ENCODE peak calls at places on chromosomes 1 and 21, in eight cellular contexts. T is mucosa of descending colon, I is pancreas, K is fibroblast of lung, W is kidney, F is SK-N-SH, M is GM12865, P is GM06990. N is an unnamed sample.

GRCh38 chr1:240362826-240363225 is 249.1 kb downstream of the GREM2 start:
- DNase-seq in M (no peak), T (no peak), F (no peak), K (peak; percentile 14), W (no peak), P (no peak), I (no peak), N (no peak)

GRCh38 chr1:78375996-78376395 is 114.8 kb upstream of the PTGFR start:
- DNase-seq in M (peak; percentile 23), P (no peak), T (no peak), W (no peak), F (no peak), K (peak; percentile 21), I (no peak), N (peak; percentile 38)

GRCh38 chr21:32007461-32007860 is 134.6 kb downstream of the HUNK start:
- DNase-seq in W (no peak), F (no peak), P (no peak), M (no peak), T (no peak), I (no peak), K (no peak), N (no peak)

GRCh38 chr1:8510041-8510823 is 192.3 kb downstream of the SLC45A1 start:
- DNase-seq in K (peak; percentile 82), T (peak; percentile 19), W (no peak), M (no peak), I (no peak), P (no peak), F (no peak), N (peak; percentile 81)

GRCh38 chr1:58754683-58755467 is 29.0 kb downstream of the JUN start:
- DNase-seq in F (no peak), P (no peak), I (no peak), M (no peak), T (no peak), W (no peak), K (no peak), N (no peak)

GRCh38 chr1:37998913-37999433 is 6.3 kb downstream of the FHL3 start:
- DNase-seq in W (peak; percentile 73), P (no peak), M (no peak), T (no peak), K (no peak), F (no peak), I (peak; percentile 21), N (no peak)

GRCh38 chr1:71019248-71019647 is 28.4 kb downstream of the PTGER3 start:
- DNase-seq in W (no peak), I (no peak), T (no peak), K (no peak), F (peak; percentile 68), M (no peak), P (no peak), N (no peak)

GRCh38 chr1:51902456-51902855 is 23.9 kb upstream of the NRDC start:
- DNase-seq in K (no peak), M (no peak), P (no peak), F (no peak), T (no peak), W (no peak), I (no peak), N (no peak)

GRCh38 chr1:61119085-61119484 is 36.7 kb downstream of the NFIA start:
- DNase-seq in W (no peak), I (no peak), T (no peak), K (no peak), M (no peak), P (no peak), F (no peak), N (no peak)

GRCh38 chr1:206002160-206002559 is 1.0 kb downstream of the RAB7B start:
- DNase-seq in F (no peak), T (no peak), P (no peak), I (peak; percentile 11), M (no peak), W (no peak), K (no peak), N (no peak)

GRCh38 chr1:238187575-238187949 is 296.8 kb upstream of the ZP4 start:
- DNase-seq in F (no peak), T (no peak), K (no peak), P (peak; percentile 6), W (no peak), M (no peak), I (no peak), N (no peak)

GRCh38 chr1:230621290-230622022 is 20.8 kb upstream of the COG2 start:
- DNase-seq in F (no peak), I (no peak), K (no peak), W (no peak), M (no peak), T (no peak), P (no peak), N (no peak)

GRCh38 chr1:10795305-10796021 is 983 bp downstream of the CASZ1 start:
- DNase-seq in F (peak; percentile 59), M (no peak), W (no peak), P (no peak), T (peak; percentile 53), K (no peak), I (no peak), N (no peak)

GRCh38 chr1:210571356-210572334 is 242.9 kb downstream of the HHAT start:
- DNase-seq in K (no peak), I (no peak), T (no peak), M (no peak), F (peak; percentile 36), P (no peak), W (no peak), N (no peak)

GRCh38 chr1:2349821-2350220 is 41.5 kb downstream of the MORN1 start:
- DNase-seq in F (no peak), W (peak; percentile 26), T (no peak), M (no peak), K (no peak), I (no peak), P (no peak), N (no peak)

DNA sequence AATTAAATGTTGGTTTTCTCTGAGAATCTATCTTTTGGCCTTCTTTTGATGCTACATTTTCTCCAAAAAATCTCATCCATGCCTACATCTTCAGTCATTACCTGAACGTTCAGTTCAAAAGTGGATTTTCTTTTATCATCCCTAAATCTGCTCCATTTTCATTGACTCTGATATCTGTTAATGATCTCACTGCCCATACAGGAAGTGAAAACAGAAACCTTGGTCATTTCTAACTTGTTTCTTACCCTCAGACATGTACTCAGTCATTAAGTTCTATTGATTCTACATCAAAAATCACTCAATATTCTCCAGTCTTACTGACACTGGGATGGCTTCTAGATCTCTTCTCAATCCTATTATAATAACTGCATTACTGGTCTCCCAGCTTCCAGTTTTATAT is 22.7 kb downstream of the PRKACB start:
- DNase-seq in P (no peak), F (no peak), I (no peak), T (no peak), M (peak; percentile 11), K (no peak), W (no peak), N (no peak)
- H3K4me3 ChIP-seq in P (no peak overlapping the region), F (no peak overlapping the region), I (no peak overlapping the region), T (no peak overlapping the region), M (no peak overlapping the region), K (no peak overlapping the region), W (no peak overlapping the region), N (no peak overlapping the region)

GRCh38 chr1:207904377-207904902 is 6.5 kb downstream of the CD34 start:
- DNase-seq in P (no peak), T (no peak), M (no peak), I (no peak), K (no peak), F (no peak), W (no peak), N (no peak)
- TF ChIP-seq CTCF in P (no peak), T (no peak), M (no peak), I (no peak), K (no peak), F (no peak), W (no peak), N (no peak)

GRCh38 chr21:45590726-45591618 is 48.7 kb upstream of the SLC19A1 start:
- DNase-seq in W (peak; percentile 82), K (no peak), P (peak; percentile 64), M (peak; percentile 40), I (no peak), T (peak; percentile 14), F (no peak), N (no peak)
- H3K4me3 ChIP-seq in W (no peak overlapping the region), K (no peak overlapping the region), P (peak overlapping the region; percentile 41), M (peak overlapping the region; percentile 15), I (peak overlapping the region; percentile 40), T (no peak overlapping the region), F (peak overlapping the region; percentile 43), N (peak overlapping the region; percentile 51)

DNA sequence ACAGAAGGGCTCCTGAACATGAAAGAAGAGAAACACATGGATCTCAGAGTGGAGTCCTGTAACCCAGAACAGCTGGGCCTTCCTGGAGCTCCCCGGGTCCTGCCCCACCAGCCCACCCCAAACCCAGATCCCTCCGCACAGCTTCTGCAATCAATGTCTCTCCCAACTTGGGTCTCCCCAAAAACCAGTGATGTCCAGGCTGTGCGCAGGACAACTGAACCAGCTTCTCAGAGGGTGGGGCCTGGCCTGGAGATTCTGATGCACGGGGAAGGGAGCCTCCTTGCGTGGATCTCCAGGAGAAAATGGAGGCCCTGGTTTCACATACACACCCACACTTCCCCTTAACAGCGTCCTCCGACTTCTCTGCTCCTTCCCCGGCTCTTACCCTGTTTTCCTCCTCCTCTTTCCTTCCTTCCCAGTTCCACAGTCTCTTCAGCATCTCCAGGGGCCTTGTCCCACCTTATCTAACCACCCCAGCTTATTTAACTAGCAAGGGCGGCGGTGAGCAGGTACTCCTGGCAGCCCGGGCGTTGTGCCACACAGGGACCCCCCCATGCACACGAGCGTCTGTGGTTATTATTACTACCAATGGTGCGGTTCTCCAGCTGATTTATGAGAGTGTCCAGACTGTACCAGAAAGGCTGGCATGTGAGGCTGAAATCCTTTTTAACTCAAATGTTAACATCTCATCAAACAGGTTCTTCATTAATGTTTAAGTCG is 11.2 kb upstream of the MX2 start:
- DNase-seq in W (no peak), P (no peak), K (no peak), M (no peak), F (no peak), T (no peak), I (no peak), N (no peak)
- TF ChIP-seq CTCF in W (no peak), P (no peak), K (no peak), M (no peak), F (no peak), T (no peak), I (no peak), N (no peak)

N was measured in cardiac fibroblast.